ENCODE peak calls at places on chromosome 17, in ten cellular contexts. F is NCI-H1436; O is activated naive CD8-positive, alpha-beta T cell treated with anti-CD3 and anti-CD28 coated beads, Interleukin-2, amount 50 U/mL, for 16 hours; V is HuH-7; D is CD4-positive, alpha-beta T cell; A is D341Med; U is stimulated activated CD4-positive, alpha-beta T cell treated with anti-CD3 and anti-CD28 coated beads, Interleukin-1b, Interleukin-23, amount 100 ng/mL, for 1 hour; S is dorsolateral prefrontal cortex; X is cardiac fibroblast; P is ACHN. E is an unnamed sample.

GRCh38 chr17:61989509-61989908 is 61.7 kb upstream of the INTS2 start:
- DNase-seq in F (no peak), O (no peak), V (no peak), D (no peak), A (no peak), U (no peak), S (no peak), X (no peak), P (no peak), E (no peak)

GRCh38 chr17:17749921-17750320 is 68.7 kb downstream of the RAI1 start:
- DNase-seq in F (peak), O (no peak), V (peak), D (peak), A (no peak), U (no peak), S (peak), X (peak), P (peak), E (peak)

GRCh38 chr17:51743477-51743876 is 415.0 kb downstream of the CA10 start:
- DNase-seq in F (no peak), O (no peak), V (no peak), D (no peak), A (no peak), U (no peak), S (no peak), X (no peak), P (no peak), E (no peak)

GRCh38 chr17:21253646-21254441 is 634 bp upstream of the NATD1 start:
- DNase-seq in F (no peak), O (no peak), V (no peak), D (no peak), A (no peak), U (no peak), S (no peak), X (no peak), P (no peak), E (no peak)

GRCh38 chr17:82238562-82239201 is 9.8 kb downstream of the SLC16A3 start:
- DNase-seq in F (peak), O (no peak), V (no peak), D (peak), A (no peak), U (no peak), S (no peak), X (peak), P (no peak), E (peak)

GRCh38 chr17:39054111-39054645 is 87.0 kb upstream of the FBXO47 start:
- DNase-seq in F (no peak), O (no peak), V (no peak), D (no peak), A (no peak), U (no peak), S (no peak), X (peak), P (no peak), E (no peak)

GRCh38 chr17:66405836-66406679 is 103.6 kb downstream of the PRKCA start:
- DNase-seq in F (no peak), O (no peak), V (no peak), D (no peak), A (no peak), U (no peak), S (no peak), X (peak), P (no peak), E (no peak)

GRCh38 chr17:81509048-81509686 is 3.4 kb downstream of the ACTG1 start:
- DNase-seq in F (no peak), O (no peak), V (no peak), D (no peak), A (no peak), U (no peak), S (no peak), X (peak), P (peak), E (peak)

GRCh38 chr17:43528319-43528987 is 17.7 kb downstream of the ETV4 start:
- DNase-seq in F (no peak), O (no peak), V (peak), D (no peak), A (no peak), U (no peak), S (no peak), X (no peak), P (no peak), E (no peak)

GRCh38 chr17:62757518-62757951 is 50.6 kb downstream of the MARCHF10 start:
- DNase-seq in F (no peak), O (no peak), V (no peak), D (no peak), A (no peak), U (no peak), S (no peak), X (peak), P (no peak), E (no peak)

GRCh38 chr17:10118788-10119130 is 79.6 kb downstream of the GAS7 start:
- DNase-seq in F (no peak), O (no peak), V (no peak), D (no peak), A (no peak), U (no peak), S (no peak), X (no peak), P (no peak), E (no peak)

GRCh38 chr17:35514561-35514960 is 22.9 kb downstream of the SLFN12L start:
- DNase-seq in F (no peak), O (no peak), V (no peak), D (no peak), A (no peak), U (no peak), S (no peak), X (no peak), P (no peak), E (no peak)

GRCh38 chr17:46195217-46195855 is 2.1 kb upstream of the KANSL1 start:
- DNase-seq in F (no peak), O (no peak), V (no peak), D (no peak), A (no peak), U (no peak), S (no peak), X (no peak), P (no peak), E (no peak)

GRCh38 chr17:27807567-27808470 is 7.5 kb upstream of the NOS2 start:
- DNase-seq in F (peak), O (peak), V (no peak), D (peak), A (peak), U (peak), S (no peak), X (no peak), P (peak), E (peak)

GRCh38 chr17:78375401-78376079 is 2.9 kb upstream of the PGS1 start:
- DNase-seq in F (no peak), O (no peak), V (no peak), D (no peak), A (no peak), U (no peak), S (no peak), X (peak), P (peak), E (no peak)

GRCh38 chr17:66464921-66465320 is 162.5 kb downstream of the PRKCA start:
- DNase-seq in F (no peak), O (no peak), V (no peak), D (no peak), A (no peak), U (no peak), S (no peak), X (no peak), P (no peak), E (no peak)

GRCh38 chr17:77836557-77837041 is 121.9 kb upstream of the TNRC6C start:
- DNase-seq in F (no peak), O (no peak), V (no peak), D (no peak), A (no peak), U (no peak), S (no peak), X (peak), P (no peak), E (no peak)

GRCh38 chr17:45221081-45221996 is at the start of gene FMNL1:
- DNase-seq in F (no peak), O (no peak), V (no peak), D (peak), A (peak), U (no peak), S (no peak), X (no peak), P (peak), E (peak)

GRCh38 chr17:14427914-14428639 is 127.2 kb downstream of the HS3ST3B1 start:
- DNase-seq in F (no peak), O (peak), V (no peak), D (peak), A (no peak), U (peak), S (no peak), X (no peak), P (no peak), E (peak)

GRCh38 chr17:9907883-9908648 is 3.0 kb upstream of the RCVRN start:
- DNase-seq in F (no peak), O (no peak), V (no peak), D (no peak), A (no peak), U (no peak), S (no peak), X (no peak), P (no peak), E (no peak)

GRCh38 chr17:72426948-72427760 is 306.3 kb downstream of the SOX9 start:
- DNase-seq in F (no peak), O (no peak), V (no peak), D (no peak), A (no peak), U (no peak), S (no peak), X (no peak), P (no peak), E (no peak)

E was measured in Peyer's patch.